ENCODE peak calls at places on chromosomes 6 and 20, in four cellular contexts. L, H, I and Q are unnamed samples.
A peak's percentile ranks its signal among the peaks of the same experiment; 100 is the strongest.

GRCh38 chr6:116156405-116157326 is 30.7 kb upstream of the COL10A1 start:
- DNase-seq in L (no peak), H (no peak), I (no peak), Q (no peak)

GRCh38 chr6:16704706-16705402 is 56.4 kb downstream of the ATXN1 start:
- DNase-seq in L (no peak), H (no peak), I (no peak), Q (no peak)

GRCh38 chr6:392441-393390 is 1.2 kb downstream of the IRF4 start:
- DNase-seq in L (no peak), H (peak; percentile 79), I (peak; percentile 61), Q (no peak)

GRCh38 chr6:136020691-136021090 is 169.2 kb downstream of the PDE7B start:
- DNase-seq in L (no peak), H (no peak), I (no peak), Q (no peak)

GRCh38 chr20:36391955-36392354 is 85.8 kb downstream of the DLGAP4 start:
- DNase-seq in L (no peak), H (no peak), I (no peak), Q (no peak)

GRCh38 chr6:145332001-145332400 is 403.3 kb downstream of the EPM2A start:
- DNase-seq in L (no peak), H (no peak), I (no peak), Q (no peak)

GRCh38 chr6:10719386-10720228 is 3.3 kb upstream of the TMEM14C start:
- DNase-seq in L (peak; percentile 16), H (no peak), I (no peak), Q (no peak)

GRCh38 chr6:93136111-93136510 is 283.2 kb downstream of the EPHA7 start:
- DNase-seq in L (no peak), H (peak; percentile 57), I (no peak), Q (no peak)

GRCh38 chr20:1803216-1804128 is 91.7 kb upstream of the SIRPA start:
- DNase-seq in L (peak; percentile 58), H (peak; percentile 88), I (peak; percentile 71), Q (no peak)

GRCh38 chr6:71011861-71012260 is 55.0 kb upstream of the B3GAT2 start:
- DNase-seq in L (no peak), H (no peak), I (no peak), Q (no peak)

GRCh38 chr6:44102527-44102926 is 24.7 kb downstream of the MRPL14 start:
- DNase-seq in L (no peak), H (peak; percentile 71), I (no peak), Q (no peak)

GRCh38 chr6:97040355-97040860 is 115.9 kb downstream of the KLHL32 start:
- DNase-seq in L (no peak), H (no peak), I (no peak), Q (no peak)

GRCh38 chr6:73515204-73516101 is 5.4 kb downstream of the EEF1A1 start:
- DNase-seq in L (peak; percentile 56), H (peak; percentile 65), I (peak; percentile 36), Q (peak; percentile 54)

GRCh38 chr6:140660295-140660694 is 1285.8 kb upstream of the CITED2 start:
- DNase-seq in L (no peak), H (no peak), I (no peak), Q (no peak)

GRCh38 chr6:130473886-130474285 is 108.1 kb downstream of the TMEM200A start:
- DNase-seq in L (no peak), H (no peak), I (no peak), Q (no peak)

GRCh38 chr6:24396764-24397163 is 6.0 kb upstream of the MRS2 start:
- DNase-seq in L (no peak), H (no peak), I (no peak), Q (no peak)

GRCh38 chr6:168219167-168219566 is 100.4 kb downstream of the DACT2 start:
- DNase-seq in L (no peak), H (no peak), I (no peak), Q (no peak)

GRCh38 chr6:90413867-90414266 is 117.2 kb upstream of the BACH2 start:
- DNase-seq in L (peak; percentile 33), H (peak; percentile 86), I (peak; percentile 66), Q (no peak)

GRCh38 chr6:53239526-53239925 is 90.9 kb upstream of the GCM1 start:
- DNase-seq in L (no peak), H (no peak), I (no peak), Q (no peak)

GRCh38 chr20:10513931-10514575 is 78.9 kb downstream of the SLX4IP start:
- DNase-seq in L (no peak), H (no peak), I (no peak), Q (no peak)

GRCh38 chr6:99613398-99613704 is 6.7 kb downstream of the PRDM13 start:
- DNase-seq in L (peak; percentile 38), H (peak; percentile 91), I (peak; percentile 79), Q (peak; percentile 67)

GRCh38 chr6:28357036-28357435 is 7.3 kb downstream of the ZKSCAN3 start:
- DNase-seq in L (no peak), H (peak; percentile 48), I (no peak), Q (no peak)

GRCh38 chr6:30684386-30685156 is 1.9 kb downstream of the PPP1R18 start:
- DNase-seq in L (peak; percentile 67), H (no peak), I (peak; percentile 14), Q (no peak)

GRCh38 chr20:1392443-1392692 is 486 bp downstream of the FKBP1A start:
- DNase-seq in L (peak; percentile 34), H (no peak), I (no peak), Q (no peak)

GRCh38 chr6:36780517-36781210 is 58.6 kb downstream of the CPNE5 start:
- DNase-seq in L (no peak), H (no peak), I (no peak), Q (no peak)

GRCh38 chr20:31449511-31450128 is 9.2 kb downstream of the DEFB123 start:
- DNase-seq in L (no peak), H (no peak), I (no peak), Q (no peak)

GRCh38 chr20:37349517-37350491 is 3.9 kb downstream of the SRC start:
- DNase-seq in L (no peak), H (no peak), I (no peak), Q (no peak)

GRCh38 chr20:24604966-24605365 is 135.5 kb downstream of the SYNDIG1 start:
- DNase-seq in L (no peak), H (no peak), I (no peak), Q (no peak)

GRCh38 chr6:46704562-46704961 is 16.9 kb downstream of the TDRD6 start:
- DNase-seq in L (no peak), H (no peak), I (no peak), Q (peak; percentile 19)
- TF ChIP-seq CTCF in L (no peak), H (peak; percentile 26), I (no peak), Q (peak; percentile 34)

DNA sequence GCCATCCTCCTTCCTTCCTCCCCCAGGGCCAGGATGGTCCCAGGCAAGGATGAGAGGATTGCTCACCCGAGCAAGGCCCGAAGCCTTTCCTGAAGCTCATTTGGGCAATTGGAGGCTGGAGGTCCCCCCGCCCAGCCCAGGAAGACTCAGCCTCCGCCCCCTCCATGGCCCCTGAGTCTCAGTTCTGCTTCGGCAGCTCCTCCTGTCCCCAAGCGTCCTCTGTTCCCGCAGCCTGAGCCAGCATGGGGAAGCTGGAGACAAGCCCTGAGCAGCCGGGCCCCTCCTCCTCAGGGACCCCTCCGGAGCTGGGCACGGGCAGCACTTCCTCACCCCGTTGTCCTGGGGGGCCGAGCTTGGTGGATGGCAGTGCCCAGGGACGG is 26.0 kb downstream of the SLC17A9 start:
- DNase-seq in L (no peak), H (no peak), I (peak; percentile 50), Q (no peak)
- TF ChIP-seq CTCF in L (no peak), H (no peak), I (no peak), Q (no peak)

GRCh38 chr20:3218307-3218988 is 9.2 kb downstream of the ITPA start:
- DNase-seq in L (peak; percentile 66), H (peak; percentile 95), I (peak; percentile 86), Q (peak; percentile 78)
- TF ChIP-seq CTCF in L (peak; percentile 95), H (peak; percentile 98), I (peak; percentile 92), Q (peak; percentile 89)

GRCh38 chr6:164098857-164099534 is 684.5 kb downstream of the QKI start:
- DNase-seq in L (no peak), H (peak; percentile 59), I (no peak), Q (no peak)

GRCh38 chr6:164097056-164097455 is 682.5 kb downstream of the QKI start:
- DNase-seq in L (no peak), H (no peak), I (no peak), Q (no peak)

GRCh38 chr6:164095056-164095455 is 680.5 kb downstream of the QKI start:
- DNase-seq in L (no peak), H (no peak), I (no peak), Q (no peak)

GRCh38 chr6:164099535-164099982 is 685.0 kb downstream of the QKI start:
- DNase-seq in L (no peak), H (no peak), I (no peak), Q (no peak)

DNA sequence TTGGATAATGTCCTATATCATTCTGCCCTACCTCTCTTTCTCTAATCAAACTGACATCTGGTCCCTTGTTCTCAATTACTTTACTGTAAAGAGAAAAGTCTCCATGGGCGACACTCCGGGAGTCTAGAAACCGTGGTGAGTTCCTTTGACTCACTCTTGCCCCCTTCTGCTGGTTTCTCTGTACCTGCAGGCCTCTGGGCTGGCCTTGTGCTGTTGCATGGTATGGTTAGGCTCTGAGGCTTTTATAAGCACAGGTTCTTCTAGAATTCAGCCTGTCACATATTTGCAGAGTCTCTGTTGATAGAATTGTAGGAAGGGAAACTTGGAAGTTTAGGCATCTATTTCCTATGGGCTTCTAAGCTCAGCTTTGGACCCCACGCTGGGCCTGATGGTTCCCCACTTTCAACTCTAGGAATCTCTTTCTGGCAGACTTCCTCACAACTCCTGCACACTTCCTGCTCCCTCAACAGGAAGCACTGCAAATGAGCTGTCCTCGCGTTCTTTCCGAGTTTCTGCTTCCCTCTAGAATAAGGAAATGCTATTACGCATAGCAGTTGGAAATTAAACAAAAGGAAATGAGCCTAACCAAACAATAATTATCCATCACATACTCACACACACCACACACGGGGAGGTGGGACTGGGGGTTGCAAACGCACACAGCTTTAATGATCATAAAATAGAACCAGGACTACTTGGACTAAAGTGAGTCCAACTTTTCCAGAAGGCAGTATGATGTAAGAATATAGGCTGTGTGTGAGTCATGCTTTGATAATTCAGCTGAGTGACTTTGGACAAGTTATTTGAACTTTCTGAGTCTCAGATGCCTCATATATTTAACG is 683.3 kb downstream of the QKI start:
- DNase-seq in L (no peak), H (peak; percentile 71), I (no peak), Q (no peak)
- TF ChIP-seq CTCF in L (no peak), H (peak; percentile 77), I (no peak), Q (no peak)